ENCODE peak calls at places on chromosomes 11 and 22, in four cellular contexts. M is suprapubic skin, P is heart right ventricle, Q is adrenal gland. C is an unnamed sample.

GRCh38 chr11:12529793-12530192 is 144.4 kb upstream of the TEAD1 start:
- DNase-seq in M (no peak), P (no peak), Q (no peak), C (no peak)

GRCh38 chr22:24592144-24592845 is 578 bp downstream of the LRRC75B start:
- DNase-seq in M (peak; percentile 74), P (peak; percentile 43), Q (no peak), C (no peak)

GRCh38 chr11:3796346-3796745 is 1.0 kb downstream of the NUP98 start:
- DNase-seq in M (no peak), P (no peak), Q (no peak), C (no peak)

GRCh38 chr22:26515938-26516337 is 3.7 kb upstream of the TFIP11 start:
- DNase-seq in M (no peak), P (no peak), Q (no peak), C (no peak)

GRCh38 chr11:74639533-74639932 is 47.2 kb downstream of the POLD3 start:
- DNase-seq in M (no peak), P (no peak), Q (no peak), C (no peak)

GRCh38 chr11:18392434-18393321 is 1.7 kb upstream of the LDHA start:
- DNase-seq in M (no peak), P (no peak), Q (no peak), C (no peak)

GRCh38 chr11:130765369-130765768 is 150.9 kb downstream of the SNX19 start:
- DNase-seq in M (no peak), P (no peak), Q (no peak), C (no peak)

GRCh38 chr11:61580292-61580888 is 486 bp downstream of the SYT7 start:
- DNase-seq in M (no peak), P (no peak), Q (no peak), C (no peak)

GRCh38 chr11:71434576-71435130 is 13.5 kb downstream of the DHCR7 start:
- DNase-seq in M (peak; percentile 57), P (no peak), Q (no peak), C (no peak)

GRCh38 chr11:85407648-85408047 is 219.5 kb downstream of the DLG2 start:
- DNase-seq in M (no peak), P (no peak), Q (no peak), C (no peak)

GRCh38 chr22:26893711-26894110 is 236.3 kb downstream of the MIAT start:
- DNase-seq in M (no peak), P (no peak), Q (no peak), C (no peak)

GRCh38 chr11:73141031-73141308 is 1.1 kb downstream of the FCHSD2 start:
- DNase-seq in M (peak; percentile 72), P (peak; percentile 31), Q (no peak), C (peak; percentile 41)

GRCh38 chr11:70399681-70400112 is 1.4 kb downstream of the CTTN start:
- DNase-seq in M (peak; percentile 89), P (peak; percentile 80), Q (peak; percentile 96), C (peak; percentile 77)

GRCh38 chr11:17846852-17847453 is 112.4 kb downstream of the KCNC1 start:
- DNase-seq in M (no peak), P (no peak), Q (peak; percentile 31), C (no peak)

GRCh38 chr11:14182833-14183340 is 176.1 kb downstream of the RRAS2 start:
- DNase-seq in M (no peak), P (no peak), Q (no peak), C (no peak)

GRCh38 chr11:28834877-28835276 is 726.7 kb downstream of the METTL15 start:
- DNase-seq in M (no peak), P (no peak), Q (no peak), C (no peak)

GRCh38 chr11:22133785-22134184 is 59.1 kb upstream of the ANO5 start:
- DNase-seq in M (no peak), P (no peak), Q (no peak), C (no peak)

GRCh38 chr11:2471048-2471803 is 26.4 kb downstream of the KCNQ1 start:
- DNase-seq in M (no peak), P (no peak), Q (no peak), C (no peak)

GRCh38 chr22:36323182-36323854 is 64.4 kb downstream of the MYH9 start:
- DNase-seq in M (no peak), P (peak; percentile 62), Q (peak; percentile 91), C (peak; percentile 73)

GRCh38 chr11:83024270-83024854 is 47.3 kb downstream of the RAB30 start:
- DNase-seq in M (no peak), P (no peak), Q (no peak), C (no peak)

GRCh38 chr11:19605500-19606371 is 106.9 kb upstream of the NAV2 start:
- DNase-seq in M (no peak), P (no peak), Q (no peak), C (no peak)

GRCh38 chr22:39362271-39362670 is 12.5 kb downstream of the SYNGR1 start:
- DNase-seq in M (no peak), P (no peak), Q (no peak), C (no peak)

GRCh38 chr11:66420671-66421476 is at the start of gene NPAS4:
- DNase-seq in M (no peak), P (no peak), Q (no peak), C (no peak)

GRCh38 chr11:66418168-66418985 is 2.5 kb upstream of the NPAS4 start:
- DNase-seq in M (no peak), P (peak; percentile 71), Q (peak; percentile 94), C (peak; percentile 80)

GRCh38 chr11:66419825-66420224 is 1.0 kb upstream of the NPAS4 start:
- DNase-seq in M (no peak), P (no peak), Q (no peak), C (no peak)

GRCh38 chr11:66417000-66417399 is 3.8 kb upstream of the NPAS4 start:
- DNase-seq in M (no peak), P (no peak), Q (no peak), C (no peak)

GRCh38 chr11:66418986-66419308 is 1.9 kb upstream of the NPAS4 start:
- DNase-seq in M (no peak), P (no peak), Q (no peak), C (no peak)
- H3K4me1 ChIP-seq in M (peaks cover 14% of the 10 kb centered on the region), P (peaks cover 31% of the 10 kb centered on the region), Q (no peaks in the 10 kb centered on the region), C (peaks cover 53% of the 10 kb centered on the region)

DNA sequence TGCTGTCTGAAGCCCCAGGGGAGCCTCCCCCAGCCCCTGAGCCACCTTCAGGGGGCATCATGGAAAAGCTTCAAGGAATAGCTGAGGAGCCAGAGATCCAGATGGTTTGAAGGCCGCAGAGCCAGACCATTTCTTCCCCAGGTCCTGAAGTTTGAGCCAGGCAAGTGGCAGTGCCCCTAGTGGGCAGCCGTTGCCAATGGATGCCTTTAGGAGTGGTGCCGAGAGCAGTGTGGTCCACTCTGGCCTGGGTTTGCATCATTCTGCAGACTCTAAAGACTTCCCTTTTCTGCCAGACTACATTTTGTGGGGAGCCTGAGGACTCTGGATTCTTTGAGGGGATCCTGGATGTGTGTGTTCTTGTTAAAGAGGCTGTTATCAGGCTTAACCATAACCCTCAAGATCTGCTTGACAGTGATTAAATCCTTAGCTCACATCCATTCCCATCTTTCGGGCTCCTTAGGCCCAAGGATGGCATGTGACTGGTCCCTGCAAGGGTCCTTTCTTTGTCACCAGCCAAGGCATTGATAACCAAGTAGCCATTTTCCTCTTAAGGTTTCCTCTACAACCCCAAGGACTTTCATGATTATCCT is 13.1 kb downstream of the HINFP start:
- DNase-seq in M (no peak), P (no peak), Q (no peak), C (no peak)
- TF ChIP-seq CTCF in M (peak; percentile 59), P (peak; percentile 34), Q (peak; percentile 33), C (peak; percentile 49)

GRCh38 chr11:59172345-59173079 is 580 bp downstream of the DTX4 start:
- DNase-seq in M (no peak), P (peak; percentile 27), Q (no peak), C (no peak)

GRCh38 chr11:59174664-59175033 is 2.7 kb downstream of the DTX4 start:
- DNase-seq in M (no peak), P (no peak), Q (no peak), C (no peak)

GRCh38 chr11:59173964-59174663 is 2.2 kb downstream of the DTX4 start:
- DNase-seq in M (no peak), P (no peak), Q (no peak), C (no peak)

GRCh38 chr11:59171508-59172322 is at the start of gene DTX4:
- DNase-seq in M (peak; percentile 95), P (peak; percentile 91), Q (peak; percentile 96), C (peak; percentile 91)

GRCh38 chr11:59173080-59173963 is 1.4 kb downstream of the DTX4 start:
- DNase-seq in M (no peak), P (peak; percentile 22), Q (no peak), C (no peak)
- H3K27ac ChIP-seq in M (peak overlapping the region; percentile 70), P (peak overlapping the region; percentile 80), Q (peak overlapping the region; percentile 79), C (peak overlapping the region; percentile 79)

GRCh38 chr22:20552913-20553401 is 45.5 kb downstream of the MED15 start:
- DNase-seq in M (no peak), P (no peak), Q (no peak), C (no peak)

GRCh38 chr22:20551805-20552449 is 44.5 kb downstream of the MED15 start:
- DNase-seq in M (peak; percentile 69), P (peak; percentile 52), Q (no peak), C (no peak)

GRCh38 chr22:20554824-20555223 is 47.4 kb downstream of the MED15 start:
- DNase-seq in M (no peak), P (no peak), Q (peak; percentile 7), C (no peak)

GRCh38 chr22:20552450-20552894 is 45.1 kb downstream of the MED15 start:
- DNase-seq in M (peak; percentile 86), P (peak; percentile 85), Q (peak; percentile 95), C (peak; percentile 90)

DNA sequence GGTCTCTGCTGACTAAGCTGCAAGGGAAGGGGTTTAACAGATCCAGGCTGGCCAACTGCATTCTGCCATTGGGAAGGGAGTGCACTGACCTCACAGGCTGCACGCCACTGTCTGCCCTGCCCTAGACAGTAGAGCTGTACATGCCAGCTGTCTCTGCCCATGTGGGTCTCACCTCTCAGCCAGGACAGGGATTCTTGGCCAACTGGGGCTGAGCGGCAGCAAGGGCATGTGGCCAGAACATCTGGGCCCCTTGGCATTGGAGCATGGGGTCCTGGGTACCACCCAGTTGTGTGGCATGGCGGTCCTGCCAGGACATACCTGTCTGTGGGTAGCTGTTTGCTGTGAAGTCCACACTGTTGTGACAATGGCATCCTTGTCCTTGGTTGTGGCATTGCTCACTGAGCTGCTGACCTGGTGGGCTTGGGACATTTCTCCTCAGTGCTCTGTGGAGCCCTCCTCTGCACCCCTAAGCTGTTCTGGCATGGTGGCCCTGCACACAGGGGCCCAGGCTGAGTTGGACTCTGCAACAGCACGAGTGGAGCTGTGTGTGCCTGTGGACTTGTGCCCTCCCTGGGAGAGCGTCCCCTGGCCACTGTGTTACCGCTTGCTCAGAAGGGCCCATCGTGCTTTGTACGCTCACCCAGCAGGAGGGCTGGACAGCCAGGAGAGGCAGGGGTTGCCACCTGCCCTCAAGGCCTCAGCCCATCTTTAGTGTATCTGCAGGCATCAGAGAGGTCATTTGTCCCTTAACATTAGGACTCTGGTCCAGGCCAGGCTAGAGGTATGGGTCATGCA is 46.7 kb downstream of the MED15 start:
- DNase-seq in M (no peak), P (no peak), Q (peak; percentile 67), C (no peak)
- H3K4me1 ChIP-seq in M (peaks cover 57% of the 10 kb centered on the region), P (peaks cover 86% of the 10 kb centered on the region), Q (peaks cover 58% of the 10 kb centered on the region), C (peaks cover 94% of the 10 kb centered on the region)